ENCODE peak calls at places on chromosomes 16 and 17, in nine cellular contexts. One of them, this sample, is unnamed.

GRCh38 chr16:86455116-86455515 is 55.2 kb upstream of the FOXF1 start:
- DNase-seq in body of pancreas: no peak
- DNase-seq in AG09319: peak
- DNase-seq in Caco-2: no peak
- DNase-seq in uterus: no peak
- DNase-seq in heart left ventricle: no peak
- DNase-seq in neural progenitor cell: no peak
- DNase-seq in pancreas: no peak
- DNase-seq in lower lobe of right lung: no peak
- DNase-seq in this sample: no peak

GRCh38 chr16:10895053-10895946 is 18.3 kb downstream of the CIITA start:
- DNase-seq in neural progenitor cell: peak
- DNase-seq in pancreas: no peak
- DNase-seq in Caco-2: peak
- DNase-seq in body of pancreas: no peak
- DNase-seq in uterus: no peak
- DNase-seq in AG09319: no peak
- DNase-seq in lower lobe of right lung: no peak
- DNase-seq in heart left ventricle: no peak
- DNase-seq in this sample: peak

GRCh38 chr17:27315796-27316465 is 22.0 kb downstream of the WSB1 start:
- DNase-seq in heart left ventricle: no peak
- DNase-seq in AG09319: no peak
- DNase-seq in pancreas: no peak
- DNase-seq in uterus: no peak
- DNase-seq in body of pancreas: no peak
- DNase-seq in Caco-2: peak
- DNase-seq in lower lobe of right lung: no peak
- DNase-seq in neural progenitor cell: no peak
- DNase-seq in this sample: no peak

GRCh38 chr16:3645504-3646347 is 8.8 kb upstream of the DNASE1 start:
- DNase-seq in lower lobe of right lung: no peak
- DNase-seq in Caco-2: peak
- DNase-seq in body of pancreas: peak
- DNase-seq in uterus: no peak
- DNase-seq in heart left ventricle: no peak
- DNase-seq in pancreas: no peak
- DNase-seq in neural progenitor cell: peak
- DNase-seq in AG09319: no peak
- DNase-seq in this sample: no peak

GRCh38 chr17:778096-778495 is 4.0 kb downstream of the GLOD4 start:
- DNase-seq in neural progenitor cell: no peak
- DNase-seq in heart left ventricle: no peak
- DNase-seq in AG09319: no peak
- DNase-seq in body of pancreas: no peak
- DNase-seq in Caco-2: no peak
- DNase-seq in lower lobe of right lung: no peak
- DNase-seq in pancreas: no peak
- DNase-seq in uterus: no peak
- DNase-seq in this sample: no peak

GRCh38 chr17:76772842-76773521 is 35.1 kb downstream of the MFSD11 start:
- DNase-seq in AG09319: peak
- DNase-seq in neural progenitor cell: peak
- DNase-seq in pancreas: no peak
- DNase-seq in lower lobe of right lung: no peak
- DNase-seq in Caco-2: peak
- DNase-seq in heart left ventricle: no peak
- DNase-seq in body of pancreas: no peak
- DNase-seq in uterus: peak
- DNase-seq in this sample: peak

GRCh38 chr16:67173808-67174705 is 3.7 kb downstream of the NOL3 start:
- DNase-seq in heart left ventricle: peak
- DNase-seq in AG09319: peak
- DNase-seq in uterus: peak
- DNase-seq in Caco-2: peak
- DNase-seq in body of pancreas: peak
- DNase-seq in neural progenitor cell: peak
- DNase-seq in lower lobe of right lung: peak
- DNase-seq in pancreas: peak
- DNase-seq in this sample: peak

GRCh38 chr16:66366433-66367299 is at the start of gene CDH5:
- DNase-seq in Caco-2: no peak
- DNase-seq in uterus: peak
- DNase-seq in neural progenitor cell: no peak
- DNase-seq in body of pancreas: peak
- DNase-seq in AG09319: no peak
- DNase-seq in pancreas: no peak
- DNase-seq in heart left ventricle: peak
- DNase-seq in lower lobe of right lung: peak
- DNase-seq in this sample: no peak

GRCh38 chr16:84312783-84313382 is 18.2 kb downstream of the WFDC1 start:
- DNase-seq in heart left ventricle: no peak
- DNase-seq in body of pancreas: no peak
- DNase-seq in AG09319: no peak
- DNase-seq in lower lobe of right lung: peak
- DNase-seq in uterus: no peak
- DNase-seq in neural progenitor cell: peak
- DNase-seq in pancreas: no peak
- DNase-seq in Caco-2: peak
- DNase-seq in this sample: peak

GRCh38 chr17:77943971-77944370 is 14.5 kb upstream of the TNRC6C start:
- DNase-seq in body of pancreas: no peak
- DNase-seq in pancreas: no peak
- DNase-seq in heart left ventricle: no peak
- DNase-seq in uterus: no peak
- DNase-seq in AG09319: no peak
- DNase-seq in lower lobe of right lung: no peak
- DNase-seq in neural progenitor cell: no peak
- DNase-seq in Caco-2: no peak
- DNase-seq in this sample: no peak

GRCh38 chr17:77944390-77945222 is 13.9 kb upstream of the TNRC6C start:
- DNase-seq in neural progenitor cell: no peak
- DNase-seq in pancreas: no peak
- DNase-seq in uterus: no peak
- DNase-seq in AG09319: no peak
- DNase-seq in heart left ventricle: no peak
- DNase-seq in Caco-2: no peak
- DNase-seq in lower lobe of right lung: no peak
- DNase-seq in body of pancreas: no peak
- DNase-seq in this sample: no peak

GRCh38 chr17:77948690-77949114 is 9.8 kb upstream of the TNRC6C start:
- DNase-seq in AG09319: no peak
- DNase-seq in Caco-2: peak
- DNase-seq in neural progenitor cell: peak
- DNase-seq in lower lobe of right lung: no peak
- DNase-seq in uterus: no peak
- DNase-seq in body of pancreas: no peak
- DNase-seq in pancreas: no peak
- DNase-seq in heart left ventricle: peak
- DNase-seq in this sample: peak

GRCh38 chr17:77951123-77951522 is 7.4 kb upstream of the TNRC6C start:
- DNase-seq in Caco-2: no peak
- DNase-seq in heart left ventricle: no peak
- DNase-seq in neural progenitor cell: no peak
- DNase-seq in pancreas: no peak
- DNase-seq in body of pancreas: no peak
- DNase-seq in AG09319: no peak
- DNase-seq in uterus: no peak
- DNase-seq in lower lobe of right lung: no peak
- DNase-seq in this sample: no peak

DNA sequence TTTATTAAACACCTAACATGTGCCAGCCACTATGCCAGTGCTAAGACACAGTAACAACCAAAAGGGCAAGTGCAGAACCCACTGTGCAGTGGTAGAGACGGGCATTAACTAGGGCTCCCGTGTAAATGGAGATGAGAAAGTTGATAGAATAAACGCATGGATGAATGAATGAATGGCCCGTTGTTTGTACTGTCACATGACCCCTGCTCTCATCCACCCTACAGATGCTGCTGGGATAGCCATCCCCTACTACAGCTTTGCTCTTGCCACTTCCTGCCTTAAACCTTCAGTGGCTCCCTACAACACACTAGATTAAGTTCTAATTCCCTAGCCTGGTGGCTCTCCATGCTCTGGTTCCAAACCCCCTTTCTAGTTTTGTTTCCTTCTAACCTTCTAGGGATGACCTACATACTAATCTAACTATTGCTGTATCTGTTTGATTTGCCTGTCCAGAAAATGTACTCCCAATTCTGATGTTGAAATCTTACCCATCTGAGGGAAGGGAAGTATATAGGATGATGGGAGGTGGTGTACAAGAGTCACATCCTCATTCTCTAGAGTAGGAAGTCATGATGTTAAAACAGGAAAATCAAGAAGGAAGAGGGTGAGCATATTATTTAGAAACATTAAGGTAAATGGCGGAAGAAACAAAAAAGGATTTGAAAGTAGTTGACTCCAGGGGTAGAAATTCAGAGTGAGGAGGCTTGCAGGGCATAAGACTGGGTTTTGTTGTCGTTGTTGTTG is 11.4 kb upstream of the TNRC6C start:
- DNase-seq in AG09319: no peak
- DNase-seq in Caco-2: no peak
- DNase-seq in heart left ventricle: no peak
- DNase-seq in pancreas: no peak
- DNase-seq in uterus: no peak
- DNase-seq in lower lobe of right lung: no peak
- DNase-seq in body of pancreas: no peak
- DNase-seq in neural progenitor cell: no peak
- DNase-seq in this sample: no peak
- TF ChIP-seq CTCF in AG09319: no peak
- TF ChIP-seq CTCF in Caco-2: no peak
- TF ChIP-seq CTCF in heart left ventricle: no peak
- TF ChIP-seq CTCF in pancreas: no peak
- TF ChIP-seq CTCF in uterus: no peak
- TF ChIP-seq CTCF in lower lobe of right lung: no peak
- TF ChIP-seq CTCF in body of pancreas: no peak
- TF ChIP-seq CTCF in neural progenitor cell: no peak
- TF ChIP-seq CTCF in this sample: no peak

GRCh38 chr17:4997302-4998026 is at the start of the genes INCA1 and KIF1C:
- DNase-seq in Caco-2: peak
- DNase-seq in body of pancreas: peak
- DNase-seq in pancreas: peak
- DNase-seq in lower lobe of right lung: peak
- DNase-seq in neural progenitor cell: peak
- DNase-seq in heart left ventricle: peak
- DNase-seq in AG09319: peak
- DNase-seq in uterus: peak
- DNase-seq in this sample: peak
- TF ChIP-seq CTCF in Caco-2: no peak
- TF ChIP-seq CTCF in body of pancreas: peak
- TF ChIP-seq CTCF in pancreas: no peak
- TF ChIP-seq CTCF in lower lobe of right lung: peak
- TF ChIP-seq CTCF in neural progenitor cell: no peak
- TF ChIP-seq CTCF in heart left ventricle: no peak
- TF ChIP-seq CTCF in AG09319: no peak
- TF ChIP-seq CTCF in uterus: peak
- TF ChIP-seq CTCF in this sample: no peak

GRCh38 chr17:74981979-74982662 is 5.3 kb upstream of the CDR2L start:
- DNase-seq in uterus: peak
- DNase-seq in heart left ventricle: peak
- DNase-seq in AG09319: no peak
- DNase-seq in Caco-2: peak
- DNase-seq in body of pancreas: peak
- DNase-seq in neural progenitor cell: peak
- DNase-seq in pancreas: peak
- DNase-seq in lower lobe of right lung: peak
- DNase-seq in this sample: peak
- TF ChIP-seq CTCF in uterus: peak
- TF ChIP-seq CTCF in heart left ventricle: no peak
- TF ChIP-seq CTCF in AG09319: no peak
- TF ChIP-seq CTCF in Caco-2: no peak
- TF ChIP-seq CTCF in body of pancreas: no peak
- TF ChIP-seq CTCF in neural progenitor cell: peak
- TF ChIP-seq CTCF in pancreas: no peak
- TF ChIP-seq CTCF in lower lobe of right lung: no peak
- TF ChIP-seq CTCF in this sample: no peak

DNA sequence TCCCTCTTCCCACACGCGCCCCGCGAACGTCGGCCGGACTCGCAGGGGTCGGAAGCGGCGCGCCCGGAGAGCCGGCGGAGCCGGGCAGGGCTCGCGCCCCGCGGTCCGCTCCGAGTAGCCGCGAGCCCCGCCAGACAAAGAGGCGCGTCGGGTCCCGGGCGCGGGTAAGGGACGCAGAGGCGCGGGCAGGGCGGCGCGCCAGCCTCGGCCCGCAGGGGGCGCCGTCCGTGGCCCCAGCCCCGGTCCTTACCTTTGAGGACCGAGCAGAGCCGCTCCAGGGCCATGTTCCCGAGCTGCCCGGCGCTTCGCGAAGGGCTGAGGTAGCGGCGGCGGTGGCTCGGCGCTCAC is 442 bp downstream of the NETO2 start:
- DNase-seq in uterus: no peak
- DNase-seq in AG09319: no peak
- DNase-seq in Caco-2: peak
- DNase-seq in lower lobe of right lung: peak
- DNase-seq in body of pancreas: peak
- DNase-seq in neural progenitor cell: peak
- DNase-seq in pancreas: peak
- DNase-seq in heart left ventricle: peak
- DNase-seq in this sample: peak
- TF ChIP-seq CTCF in uterus: peak
- TF ChIP-seq CTCF in AG09319: peak
- TF ChIP-seq CTCF in Caco-2: peak
- TF ChIP-seq CTCF in lower lobe of right lung: peak
- TF ChIP-seq CTCF in body of pancreas: peak
- TF ChIP-seq CTCF in neural progenitor cell: peak
- TF ChIP-seq CTCF in pancreas: peak
- TF ChIP-seq CTCF in heart left ventricle: peak
- TF ChIP-seq CTCF in this sample: peak

This sample was measured in Calu3.